ENCODE peak calls at places on chromosomes 11 and 22, in four cellular contexts. N is OCI-LY7, J is neuronal stem cell, Y is mammary epithelial cell. M is an unnamed sample. For H3K4me1, the result is how much of the 10 kb centered on the place peaks cover.

GRCh38 chr11:122796128-122796717 is 42.1 kb upstream of the CRTAM start:
- DNase-seq in N (peak), J (peak), Y (no peak), M (no peak)

GRCh38 chr22:30127749-30128166 is 47.5 kb downstream of the HORMAD2 start:
- DNase-seq in N (no peak), J (no peak), Y (no peak), M (no peak)

GRCh38 chr22:38428714-38429113 is 26.3 kb downstream of the KCNJ4 start:
- DNase-seq in N (no peak), J (no peak), Y (no peak), M (no peak)

GRCh38 chr11:70270877-70271634 is 566 bp downstream of the PPFIA1 start:
- DNase-seq in N (peak), J (peak), Y (peak), M (peak)

GRCh38 chr11:69944146-69944795 is 125.1 kb upstream of the FGF3 start:
- DNase-seq in N (no peak), J (no peak), Y (no peak), M (no peak)

GRCh38 chr11:15649371-15650104 is 534.8 kb downstream of the INSC start:
- DNase-seq in N (no peak), J (no peak), Y (no peak), M (no peak)

GRCh38 chr11:102177974-102178631 is 67.9 kb downstream of the YAP1 start:
- DNase-seq in N (no peak), J (no peak), Y (peak), M (no peak)

GRCh38 chr22:37211075-37211852 is 1.0 kb downstream of the SSTR3 start:
- DNase-seq in N (no peak), J (no peak), Y (no peak), M (no peak)

GRCh38 chr22:49861642-49862407 is 8.2 kb downstream of the ZBED4 start:
- DNase-seq in N (no peak), J (no peak), Y (no peak), M (no peak)

GRCh38 chr11:93476796-93477195 is 66.4 kb downstream of the SMCO4 start:
- DNase-seq in N (no peak), J (no peak), Y (peak), M (no peak)

GRCh38 chr11:46916669-46917108 is 1.7 kb downstream of the LRP4 start:
- DNase-seq in N (no peak), J (no peak), Y (peak), M (peak)

GRCh38 chr11:130213143-130213978 is 53.8 kb downstream of the ST14 start:
- DNase-seq in N (peak), J (peak), Y (peak), M (peak)
- H3K4me1 ChIP-seq in N (under half), J (under half), Y (under half), M (under half)

GRCh38 chr22:20554824-20555223 is 47.4 kb downstream of the MED15 start:
- DNase-seq in N (no peak), J (no peak), Y (no peak), M (no peak)
- H3K4me1 ChIP-seq in N (under half), J (under half), Y (under half), M (under half)

GRCh38 chr11:35526370-35526792 is 965 bp upstream of the PAMR1 start:
- DNase-seq in N (no peak), J (no peak), Y (peak), M (no peak)
- H3K4me1 ChIP-seq in N (under half), J (under half), Y (under half), M (under half)

DNA sequence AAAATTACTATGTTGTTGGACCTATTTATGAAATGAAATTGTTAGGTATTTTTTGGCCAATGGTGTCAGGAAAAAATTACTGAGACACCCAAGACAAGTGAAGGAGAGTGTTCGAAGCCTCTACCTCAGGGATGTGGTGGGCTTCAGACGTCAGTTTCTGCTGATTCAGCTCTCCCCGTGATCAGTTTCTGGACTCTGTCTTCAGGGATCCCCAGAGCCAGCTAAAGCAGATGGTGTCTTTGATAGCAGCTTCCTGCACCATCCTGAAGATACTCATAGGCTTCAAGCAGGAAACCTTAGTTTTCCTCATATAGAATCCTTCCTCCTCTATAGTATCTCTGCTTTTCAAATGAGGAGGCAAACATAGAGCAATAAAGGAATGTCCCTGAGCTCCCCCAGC is 7.4 kb downstream of the CD248 start:
- DNase-seq in N (no peak), J (no peak), Y (no peak), M (no peak)
- H3K4me1 ChIP-seq in N (under half), J (under half), Y (under half), M (under half)

DNA sequence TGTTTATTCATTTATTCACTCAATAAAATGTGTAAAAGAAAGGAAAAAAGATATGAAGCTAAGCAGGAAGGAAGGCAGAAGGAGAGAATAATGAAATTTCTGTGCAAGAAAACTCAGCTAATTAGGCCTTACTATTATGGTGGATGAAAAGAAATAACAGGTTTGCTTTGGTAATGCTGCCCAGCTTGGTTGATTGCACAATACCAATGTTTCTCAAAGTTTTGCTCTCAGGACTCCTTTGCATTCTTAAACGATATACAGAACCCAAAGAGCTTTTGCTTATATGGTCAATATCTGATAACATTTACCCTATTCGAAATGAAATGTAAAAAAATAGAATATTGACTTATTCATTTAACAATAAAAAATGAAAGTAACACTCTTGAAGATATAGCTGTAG is 7.3 kb upstream of the CTSC start:
- DNase-seq in N (no peak), J (no peak), Y (no peak), M (no peak)
- H3K4me1 ChIP-seq in N (under half), J (under half), Y (under half), M (under half)

GRCh38 chr22:35841907-35842518 is 124.3 kb downstream of the APOL5 start:
- DNase-seq in N (no peak), J (no peak), Y (no peak), M (no peak)
- H3K4me1 ChIP-seq in N (half or more), J (under half), Y (under half), M (under half)

M was measured in left lung.